ENCODE peak calls at places on chromosomes 13 and 19, in four cellular contexts. One of them, this sample, is unnamed.

GRCh38 chr19:12793290-12794195 is 2.3 kb downstream of the JUNB start:
- DNase-seq in K562: peak; percentile 79
- DNase-seq in GM12878: peak; percentile 81
- DNase-seq in HepG2: peak; percentile 86
- DNase-seq in this sample: peak; percentile 88

GRCh38 chr19:45385392-45386221 is 15.2 kb upstream of the ERCC2 start:
- DNase-seq in K562: peak; percentile 6
- DNase-seq in HepG2: no peak
- DNase-seq in GM12878: no peak
- DNase-seq in this sample: no peak

GRCh38 chr19:38726284-38726673 is 18.0 kb downstream of the CAPN12 start:
- DNase-seq in K562: no peak
- DNase-seq in GM12878: no peak
- DNase-seq in HepG2: no peak
- DNase-seq in this sample: no peak

GRCh38 chr13:44352671-44353070 is 21.0 kb upstream of the SERP2 start:
- DNase-seq in K562: no peak
- DNase-seq in HepG2: no peak
- DNase-seq in GM12878: no peak
- DNase-seq in this sample: no peak

GRCh38 chr19:30666301-30666803 is 294.2 kb downstream of the ZNF536 start:
- DNase-seq in HepG2: peak; percentile 19
- DNase-seq in GM12878: no peak
- DNase-seq in K562: peak; percentile 63
- DNase-seq in this sample: peak; percentile 66

GRCh38 chr19:28130066-28130511 is 1082.9 kb downstream of the UQCRFS1 start:
- DNase-seq in GM12878: peak; percentile 15
- DNase-seq in K562: no peak
- DNase-seq in HepG2: no peak
- DNase-seq in this sample: no peak

GRCh38 chr13:84917252-84917878 is 881.9 kb downstream of the SLITRK6 start:
- DNase-seq in HepG2: peak; percentile 8
- DNase-seq in K562: no peak
- DNase-seq in GM12878: no peak
- DNase-seq in this sample: peak; percentile 3

GRCh38 chr19:5407356-5407755 is 47.9 kb upstream of the ZNRF4 start:
- DNase-seq in K562: peak; percentile 65
- DNase-seq in GM12878: no peak
- DNase-seq in HepG2: peak; percentile 12
- DNase-seq in this sample: peak; percentile 25

GRCh38 chr13:91347996-91348905 is 764 bp downstream of the MIR17HG start:
- DNase-seq in HepG2: no peak
- DNase-seq in K562: peak; percentile 99
- DNase-seq in GM12878: no peak
- DNase-seq in this sample: peak; percentile 18

GRCh38 chr13:48749699-48750473 is 96.2 kb downstream of the CYSLTR2 start:
- DNase-seq in GM12878: peak; percentile 73
- DNase-seq in HepG2: peak; percentile 76
- DNase-seq in K562: peak; percentile 26
- DNase-seq in this sample: peak; percentile 90

GRCh38 chr13:33931397-33931987 is 113.5 kb downstream of the RFC3 start:
- DNase-seq in K562: peak; percentile 16
- DNase-seq in GM12878: peak; percentile 4
- DNase-seq in HepG2: peak; percentile 65
- DNase-seq in this sample: peak; percentile 52

GRCh38 chr13:46232281-46232680 is 20.6 kb downstream of the LRRC63 start:
- DNase-seq in HepG2: no peak
- DNase-seq in GM12878: no peak
- DNase-seq in K562: no peak
- DNase-seq in this sample: no peak
- TF ChIP-seq RAD21 in HepG2: no peak
- TF ChIP-seq RAD21 in GM12878: no peak
- TF ChIP-seq RAD21 in K562: no peak
- TF ChIP-seq RAD21 in this sample: no peak

DNA sequence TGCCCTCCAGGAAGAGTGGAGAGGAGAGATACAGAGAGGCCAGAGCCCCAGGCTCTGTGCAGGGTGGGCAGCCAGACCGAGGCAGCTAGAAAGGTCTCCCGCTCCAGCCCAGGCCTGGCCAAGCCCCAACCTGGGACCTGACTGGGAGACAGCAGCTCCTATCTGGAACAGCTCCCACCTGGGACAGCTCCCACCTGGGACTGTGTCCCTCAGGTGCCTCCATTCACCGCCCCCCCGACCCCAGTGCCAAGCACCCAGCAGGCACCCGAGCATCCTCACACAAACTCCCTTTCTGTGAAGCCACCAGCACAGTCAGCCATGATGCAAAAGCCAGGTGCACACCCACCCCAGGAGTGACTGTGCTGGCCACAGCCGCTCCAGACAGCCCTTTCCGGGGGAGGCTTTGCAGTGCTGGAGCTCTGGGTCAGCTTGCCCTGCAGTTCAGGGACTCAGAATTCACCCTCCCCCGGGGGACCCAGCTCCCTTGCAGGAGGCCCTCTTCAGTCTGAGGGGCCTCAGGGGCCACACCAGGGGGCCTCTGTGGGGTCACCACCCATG is 2.2 kb upstream of the GRTP1 start:
- DNase-seq in GM12878: no peak
- DNase-seq in HepG2: no peak
- DNase-seq in K562: no peak
- DNase-seq in this sample: no peak
- TF ChIP-seq JUNB in GM12878: no peak
- TF ChIP-seq JUNB in HepG2: no peak
- TF ChIP-seq JUNB in K562: no peak
- TF ChIP-seq JUNB in this sample: no peak

GRCh38 chr13:21321269-21321668 is 137.8 kb downstream of the ZDHHC20 start:
- DNase-seq in K562: no peak
- DNase-seq in GM12878: no peak
- DNase-seq in HepG2: no peak
- DNase-seq in this sample: no peak

GRCh38 chr13:21318891-21319532 is 140.1 kb downstream of the ZDHHC20 start:
- DNase-seq in GM12878: no peak
- DNase-seq in HepG2: no peak
- DNase-seq in K562: no peak
- DNase-seq in this sample: no peak

GRCh38 chr13:21320642-21321034 is 138.5 kb downstream of the ZDHHC20 start:
- DNase-seq in GM12878: no peak
- DNase-seq in K562: no peak
- DNase-seq in HepG2: no peak
- DNase-seq in this sample: no peak

GRCh38 chr13:21319869-21320641 is 139.0 kb downstream of the ZDHHC20 start:
- DNase-seq in GM12878: no peak
- DNase-seq in K562: no peak
- DNase-seq in HepG2: no peak
- DNase-seq in this sample: no peak

DNA sequence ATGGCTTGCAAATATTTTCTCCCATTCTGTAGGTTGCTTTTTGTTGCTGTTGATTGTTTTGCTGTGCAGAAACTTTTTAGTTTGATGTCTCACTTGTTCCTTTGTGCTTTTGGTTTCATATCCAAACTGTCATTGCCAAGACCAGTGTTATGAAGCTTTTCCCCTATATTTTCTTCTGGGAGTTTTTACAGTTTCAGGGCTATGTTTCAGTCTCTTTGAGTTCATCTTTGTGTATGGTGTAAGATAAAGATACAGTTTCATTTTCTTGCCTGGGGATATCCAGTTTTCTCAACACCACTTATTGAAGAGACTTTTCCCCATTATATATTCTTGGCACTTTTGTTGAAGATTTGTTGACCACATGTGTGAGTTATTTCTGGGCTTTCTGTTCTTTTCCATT is 139.9 kb downstream of the MRPL57 start:
- DNase-seq in HepG2: no peak
- DNase-seq in K562: no peak
- DNase-seq in GM12878: no peak
- DNase-seq in this sample: no peak
- TF ChIP-seq RAD21 in HepG2: no peak
- TF ChIP-seq RAD21 in K562: no peak
- TF ChIP-seq RAD21 in GM12878: no peak
- TF ChIP-seq RAD21 in this sample: no peak

GRCh38 chr13:23991119-23991518 is 93.8 kb upstream of the C1QTNF9B start:
- DNase-seq in K562: no peak
- DNase-seq in HepG2: no peak
- DNase-seq in GM12878: no peak
- DNase-seq in this sample: no peak
- TF ChIP-seq JUNB in K562: no peak
- TF ChIP-seq JUNB in HepG2: no peak
- TF ChIP-seq JUNB in GM12878: no peak
- TF ChIP-seq JUNB in this sample: no peak

GRCh38 chr19:51476164-51476563 is 2.2 kb upstream of the CEACAM18 start:
- DNase-seq in GM12878: no peak
- DNase-seq in HepG2: no peak
- DNase-seq in K562: no peak
- DNase-seq in this sample: no peak

GRCh38 chr19:51479531-51480331 is 1.4 kb downstream of the CEACAM18 start:
- DNase-seq in GM12878: no peak
- DNase-seq in K562: no peak
- DNase-seq in HepG2: no peak
- DNase-seq in this sample: no peak

GRCh38 chr19:51480590-51480989 is 2.3 kb downstream of the CEACAM18 start:
- DNase-seq in HepG2: peak; percentile 20
- DNase-seq in K562: peak; percentile 72
- DNase-seq in GM12878: no peak
- DNase-seq in this sample: no peak

GRCh38 chr19:51477343-51477742 is 996 bp upstream of the CEACAM18 start:
- DNase-seq in HepG2: no peak
- DNase-seq in GM12878: no peak
- DNase-seq in K562: no peak
- DNase-seq in this sample: no peak

GRCh38 chr19:51478381-51479285 is at the start of gene CEACAM18:
- DNase-seq in GM12878: no peak
- DNase-seq in HepG2: no peak
- DNase-seq in K562: peak; percentile 26
- DNase-seq in this sample: no peak
- TF ChIP-seq RAD21 in GM12878: no peak
- TF ChIP-seq RAD21 in HepG2: no peak
- TF ChIP-seq RAD21 in K562: no peak
- TF ChIP-seq RAD21 in this sample: no peak

GRCh38 chr19:51712461-51713081 is 11.2 kb downstream of the HAS1 start:
- DNase-seq in HepG2: no peak
- DNase-seq in K562: no peak
- DNase-seq in GM12878: no peak
- DNase-seq in this sample: peak; percentile 83
- TF ChIP-seq JUNB in HepG2: no peak
- TF ChIP-seq JUNB in K562: no peak
- TF ChIP-seq JUNB in GM12878: no peak
- TF ChIP-seq JUNB in this sample: no peak

GRCh38 chr19:35710784-35711723 is 6.7 kb downstream of the ZBTB32 start:
- DNase-seq in HepG2: no peak
- DNase-seq in K562: no peak
- DNase-seq in GM12878: peak; percentile 94
- DNase-seq in this sample: no peak
- TF ChIP-seq RAD21 in HepG2: no peak
- TF ChIP-seq RAD21 in K562: no peak
- TF ChIP-seq RAD21 in GM12878: no peak
- TF ChIP-seq RAD21 in this sample: no peak

GRCh38 chr13:112270951-112271350 is 105.2 kb upstream of the SPACA7 start:
- DNase-seq in HepG2: no peak
- DNase-seq in K562: no peak
- DNase-seq in GM12878: no peak
- DNase-seq in this sample: no peak
- TF ChIP-seq JUNB in HepG2: no peak
- TF ChIP-seq JUNB in K562: no peak
- TF ChIP-seq JUNB in GM12878: peak; percentile 18
- TF ChIP-seq JUNB in this sample: no peak

This sample was measured in A549.